ENCODE peak calls at places on chromosome 16, in five cellular contexts. One of them, this sample, is unnamed. For H3K4me1, the result is how much of the 10 kb centered on the place peaks cover.

GRCh38 chr16:19432429-19432828 is 14.7 kb downstream of the TMC5 start:
- DNase-seq in colonic mucosa: peak
- DNase-seq in tibial artery: no peak
- DNase-seq in breast epithelium: peak
- DNase-seq in CD4-positive, CD25-positive, alpha-beta regulatory T cell: peak
- DNase-seq in this sample: no peak

GRCh38 chr16:65510241-65510640 is 388.4 kb upstream of the CDH11 start:
- DNase-seq in tibial artery: no peak
- DNase-seq in CD4-positive, CD25-positive, alpha-beta regulatory T cell: no peak
- DNase-seq in colonic mucosa: no peak
- DNase-seq in breast epithelium: no peak
- DNase-seq in this sample: no peak

GRCh38 chr16:55643161-55643970 is 12.4 kb upstream of the SLC6A2 start:
- DNase-seq in colonic mucosa: no peak
- DNase-seq in CD4-positive, CD25-positive, alpha-beta regulatory T cell: no peak
- DNase-seq in tibial artery: no peak
- DNase-seq in breast epithelium: no peak
- DNase-seq in this sample: no peak

GRCh38 chr16:88570691-88571092 is 489 bp downstream of the ZC3H18 start:
- DNase-seq in tibial artery: no peak
- DNase-seq in colonic mucosa: peak
- DNase-seq in breast epithelium: no peak
- DNase-seq in CD4-positive, CD25-positive, alpha-beta regulatory T cell: peak
- DNase-seq in this sample: no peak

GRCh38 chr16:4639899-4640509 is 15.4 kb downstream of the MGRN1 start:
- DNase-seq in colonic mucosa: no peak
- DNase-seq in tibial artery: no peak
- DNase-seq in breast epithelium: no peak
- DNase-seq in CD4-positive, CD25-positive, alpha-beta regulatory T cell: no peak
- DNase-seq in this sample: no peak

GRCh38 chr16:85473909-85474640 is 139.0 kb upstream of the GSE1 start:
- DNase-seq in breast epithelium: no peak
- DNase-seq in colonic mucosa: no peak
- DNase-seq in CD4-positive, CD25-positive, alpha-beta regulatory T cell: no peak
- DNase-seq in tibial artery: no peak
- DNase-seq in this sample: no peak

GRCh38 chr16:11386791-11387546 is 41.7 kb downstream of the RMI2 start:
- DNase-seq in colonic mucosa: no peak
- DNase-seq in breast epithelium: no peak
- DNase-seq in CD4-positive, CD25-positive, alpha-beta regulatory T cell: no peak
- DNase-seq in tibial artery: peak
- DNase-seq in this sample: no peak

GRCh38 chr16:79089735-79090284 is 510.7 kb downstream of the MAF start:
- DNase-seq in tibial artery: no peak
- DNase-seq in CD4-positive, CD25-positive, alpha-beta regulatory T cell: peak
- DNase-seq in colonic mucosa: peak
- DNase-seq in breast epithelium: no peak
- DNase-seq in this sample: peak

GRCh38 chr16:85507342-85507741 is 105.8 kb upstream of the GSE1 start:
- DNase-seq in breast epithelium: no peak
- DNase-seq in CD4-positive, CD25-positive, alpha-beta regulatory T cell: no peak
- DNase-seq in tibial artery: no peak
- DNase-seq in colonic mucosa: no peak
- DNase-seq in this sample: no peak

GRCh38 chr16:3577302-3577752 is at the start of gene NLRC3:
- DNase-seq in colonic mucosa: no peak
- DNase-seq in breast epithelium: no peak
- DNase-seq in CD4-positive, CD25-positive, alpha-beta regulatory T cell: peak
- DNase-seq in tibial artery: no peak
- DNase-seq in this sample: peak

GRCh38 chr16:19136549-19137196 is 22.9 kb downstream of the ITPRIPL2 start:
- DNase-seq in colonic mucosa: peak
- DNase-seq in CD4-positive, CD25-positive, alpha-beta regulatory T cell: no peak
- DNase-seq in tibial artery: peak
- DNase-seq in breast epithelium: no peak
- DNase-seq in this sample: no peak

GRCh38 chr16:68297908-68298307 is 12.8 kb downstream of the SLC7A6OS start:
- DNase-seq in breast epithelium: no peak
- DNase-seq in colonic mucosa: no peak
- DNase-seq in tibial artery: no peak
- DNase-seq in CD4-positive, CD25-positive, alpha-beta regulatory T cell: no peak
- DNase-seq in this sample: no peak

GRCh38 chr16:15811778-15812750 is 44.8 kb downstream of the MYH11 start:
- DNase-seq in breast epithelium: peak
- DNase-seq in CD4-positive, CD25-positive, alpha-beta regulatory T cell: no peak
- DNase-seq in colonic mucosa: no peak
- DNase-seq in tibial artery: peak
- DNase-seq in this sample: no peak

GRCh38 chr16:71916397-71916920 is 21.1 kb downstream of the IST1 start:
- DNase-seq in colonic mucosa: no peak
- DNase-seq in breast epithelium: no peak
- DNase-seq in tibial artery: no peak
- DNase-seq in CD4-positive, CD25-positive, alpha-beta regulatory T cell: no peak
- DNase-seq in this sample: no peak

GRCh38 chr16:74813109-74813641 is 38.6 kb upstream of the FA2H start:
- DNase-seq in tibial artery: peak
- DNase-seq in breast epithelium: peak
- DNase-seq in colonic mucosa: peak
- DNase-seq in CD4-positive, CD25-positive, alpha-beta regulatory T cell: peak
- DNase-seq in this sample: peak

GRCh38 chr16:64280317-64280716 is 841.5 kb downstream of the CDH11 start:
- DNase-seq in tibial artery: no peak
- DNase-seq in breast epithelium: no peak
- DNase-seq in colonic mucosa: no peak
- DNase-seq in CD4-positive, CD25-positive, alpha-beta regulatory T cell: no peak
- DNase-seq in this sample: no peak

GRCh38 chr16:89565256-89565505 is 4.7 kb downstream of the RPL13 start:
- DNase-seq in CD4-positive, CD25-positive, alpha-beta regulatory T cell: no peak
- DNase-seq in breast epithelium: no peak
- DNase-seq in tibial artery: no peak
- DNase-seq in colonic mucosa: peak
- DNase-seq in this sample: no peak

GRCh38 chr16:86089986-86090385 is 191.0 kb downstream of the IRF8 start:
- DNase-seq in tibial artery: no peak
- DNase-seq in breast epithelium: no peak
- DNase-seq in CD4-positive, CD25-positive, alpha-beta regulatory T cell: peak
- DNase-seq in colonic mucosa: no peak
- DNase-seq in this sample: no peak

GRCh38 chr16:17431012-17431411 is 39.7 kb downstream of the XYLT1 start:
- DNase-seq in breast epithelium: no peak
- DNase-seq in CD4-positive, CD25-positive, alpha-beta regulatory T cell: no peak
- DNase-seq in colonic mucosa: no peak
- DNase-seq in tibial artery: no peak
- DNase-seq in this sample: no peak

GRCh38 chr16:5056347-5056746 is 9.4 kb downstream of the C16orf89 start:
- DNase-seq in breast epithelium: no peak
- DNase-seq in CD4-positive, CD25-positive, alpha-beta regulatory T cell: peak
- DNase-seq in colonic mucosa: peak
- DNase-seq in tibial artery: no peak
- DNase-seq in this sample: peak

GRCh38 chr16:20610892-20611349 is 34.8 kb upstream of the ACSM2B start:
- DNase-seq in CD4-positive, CD25-positive, alpha-beta regulatory T cell: no peak
- DNase-seq in tibial artery: no peak
- DNase-seq in breast epithelium: no peak
- DNase-seq in colonic mucosa: no peak
- DNase-seq in this sample: no peak

GRCh38 chr16:84741351-84741791 is 41.6 kb downstream of the USP10 start:
- DNase-seq in breast epithelium: no peak
- DNase-seq in tibial artery: no peak
- DNase-seq in CD4-positive, CD25-positive, alpha-beta regulatory T cell: no peak
- DNase-seq in colonic mucosa: no peak
- DNase-seq in this sample: no peak

GRCh38 chr16:87531418-87531817 is 38.6 kb upstream of the ZCCHC14 start:
- DNase-seq in breast epithelium: no peak
- DNase-seq in colonic mucosa: no peak
- DNase-seq in CD4-positive, CD25-positive, alpha-beta regulatory T cell: no peak
- DNase-seq in tibial artery: no peak
- DNase-seq in this sample: no peak

GRCh38 chr16:75320435-75320834 is 69.0 kb upstream of the BCAR1 start:
- DNase-seq in tibial artery: no peak
- DNase-seq in colonic mucosa: no peak
- DNase-seq in breast epithelium: no peak
- DNase-seq in CD4-positive, CD25-positive, alpha-beta regulatory T cell: no peak
- DNase-seq in this sample: no peak

GRCh38 chr16:59611556-59611955 is 877.4 kb upstream of the GOT2 start:
- DNase-seq in tibial artery: no peak
- DNase-seq in CD4-positive, CD25-positive, alpha-beta regulatory T cell: no peak
- DNase-seq in colonic mucosa: no peak
- DNase-seq in breast epithelium: no peak
- DNase-seq in this sample: no peak

GRCh38 chr16:16113076-16113475 is 110.2 kb downstream of the ABCC6 start:
- DNase-seq in breast epithelium: no peak
- DNase-seq in CD4-positive, CD25-positive, alpha-beta regulatory T cell: no peak
- DNase-seq in tibial artery: no peak
- DNase-seq in colonic mucosa: no peak
- DNase-seq in this sample: no peak

GRCh38 chr16:50126183-50126582 is 26.9 kb upstream of the TENT4B start:
- DNase-seq in breast epithelium: no peak
- DNase-seq in colonic mucosa: no peak
- DNase-seq in tibial artery: no peak
- DNase-seq in CD4-positive, CD25-positive, alpha-beta regulatory T cell: no peak
- DNase-seq in this sample: no peak

GRCh38 chr16:13111747-13112146 is 210.3 kb downstream of the SHISA9 start:
- DNase-seq in breast epithelium: no peak
- DNase-seq in colonic mucosa: no peak
- DNase-seq in tibial artery: no peak
- DNase-seq in CD4-positive, CD25-positive, alpha-beta regulatory T cell: no peak
- DNase-seq in this sample: no peak

GRCh38 chr16:11359370-11359769 is 14.1 kb downstream of the RMI2 start:
- DNase-seq in colonic mucosa: no peak
- DNase-seq in CD4-positive, CD25-positive, alpha-beta regulatory T cell: no peak
- DNase-seq in breast epithelium: peak
- DNase-seq in tibial artery: no peak
- DNase-seq in this sample: no peak

GRCh38 chr16:12089492-12090161 is 113.1 kb downstream of the SNX29 start:
- DNase-seq in tibial artery: peak
- DNase-seq in breast epithelium: no peak
- DNase-seq in colonic mucosa: peak
- DNase-seq in CD4-positive, CD25-positive, alpha-beta regulatory T cell: peak
- DNase-seq in this sample: peak

GRCh38 chr16:85052536-85052935 is 24.9 kb downstream of the KIAA0513 start:
- DNase-seq in CD4-positive, CD25-positive, alpha-beta regulatory T cell: no peak
- DNase-seq in colonic mucosa: no peak
- DNase-seq in tibial artery: no peak
- DNase-seq in breast epithelium: no peak
- DNase-seq in this sample: no peak

DNA sequence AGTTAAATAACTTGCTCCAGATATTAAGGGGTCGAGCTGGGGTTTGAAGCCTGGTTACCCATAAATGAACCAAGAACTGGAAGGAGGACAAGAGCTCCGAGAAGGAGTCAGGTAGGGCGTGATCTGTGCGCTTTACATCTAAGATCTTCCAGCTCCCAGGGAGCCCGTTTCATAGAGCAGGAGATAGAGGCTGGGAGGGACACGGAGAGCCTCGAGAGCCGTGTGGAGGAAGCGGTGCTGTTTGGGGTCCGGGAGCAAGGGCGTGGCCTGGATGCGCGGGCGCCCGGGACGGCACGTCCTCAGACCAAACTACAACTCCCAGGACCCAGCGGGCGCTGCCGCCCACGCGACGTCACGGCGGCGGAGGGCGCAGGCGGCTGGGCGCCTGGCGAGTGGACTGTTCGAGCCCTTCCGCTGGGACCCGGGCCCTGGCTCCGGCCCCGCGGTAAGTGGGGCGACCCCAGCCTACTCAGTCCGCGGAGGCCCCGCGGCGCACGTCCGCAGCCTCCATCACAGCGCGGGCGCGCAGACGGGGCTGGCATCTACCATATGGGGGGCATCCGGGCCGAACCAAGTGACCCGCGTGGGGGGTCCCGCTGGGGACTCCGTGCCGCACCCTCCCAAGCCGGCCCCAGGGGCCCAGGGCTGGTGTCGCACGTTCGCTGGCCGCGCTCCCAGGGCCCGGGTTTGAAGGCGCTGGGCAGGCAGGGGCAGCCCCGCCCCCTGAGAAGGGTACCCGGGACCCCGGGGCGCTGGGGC is at the start of gene BCKDK:
- DNase-seq in tibial artery: peak
- DNase-seq in colonic mucosa: peak
- DNase-seq in CD4-positive, CD25-positive, alpha-beta regulatory T cell: peak
- DNase-seq in breast epithelium: no peak
- DNase-seq in this sample: peak
- H3K27ac ChIP-seq in tibial artery: peak
- H3K27ac ChIP-seq in colonic mucosa: peak
- H3K27ac ChIP-seq in CD4-positive, CD25-positive, alpha-beta regulatory T cell: peak
- H3K27ac ChIP-seq in breast epithelium: peak
- H3K27ac ChIP-seq in this sample: peak

GRCh38 chr16:28824548-28824973 is 1.8 kb downstream of the ATXN2L start:
- DNase-seq in breast epithelium: no peak
- DNase-seq in CD4-positive, CD25-positive, alpha-beta regulatory T cell: no peak
- DNase-seq in colonic mucosa: no peak
- DNase-seq in tibial artery: no peak
- DNase-seq in this sample: no peak

GRCh38 chr16:28822520-28823290 is at the start of gene ATXN2L:
- DNase-seq in CD4-positive, CD25-positive, alpha-beta regulatory T cell: peak
- DNase-seq in breast epithelium: peak
- DNase-seq in tibial artery: peak
- DNase-seq in colonic mucosa: peak
- DNase-seq in this sample: peak

GRCh38 chr16:28823719-28824547 is 1.1 kb downstream of the ATXN2L start:
- DNase-seq in tibial artery: peak
- DNase-seq in colonic mucosa: peak
- DNase-seq in breast epithelium: peak
- DNase-seq in CD4-positive, CD25-positive, alpha-beta regulatory T cell: peak
- DNase-seq in this sample: peak

GRCh38 chr16:28823291-28823718 is 506 bp downstream of the ATXN2L start:
- DNase-seq in CD4-positive, CD25-positive, alpha-beta regulatory T cell: no peak
- DNase-seq in colonic mucosa: no peak
- DNase-seq in breast epithelium: no peak
- DNase-seq in tibial artery: no peak
- DNase-seq in this sample: no peak

GRCh38 chr16:28826141-28826540 is 3.3 kb downstream of the ATXN2L start:
- DNase-seq in tibial artery: no peak
- DNase-seq in breast epithelium: no peak
- DNase-seq in CD4-positive, CD25-positive, alpha-beta regulatory T cell: no peak
- DNase-seq in colonic mucosa: no peak
- DNase-seq in this sample: no peak
- H3K4me3 ChIP-seq in tibial artery: no peak
- H3K4me3 ChIP-seq in breast epithelium: no peak
- H3K4me3 ChIP-seq in CD4-positive, CD25-positive, alpha-beta regulatory T cell: no peak
- H3K4me3 ChIP-seq in colonic mucosa: no peak
- H3K4me3 ChIP-seq in this sample: no peak

GRCh38 chr16:57611184-57611583 is 17.2 kb upstream of the ADGRG1 start:
- DNase-seq in breast epithelium: no peak
- DNase-seq in CD4-positive, CD25-positive, alpha-beta regulatory T cell: peak
- DNase-seq in colonic mucosa: no peak
- DNase-seq in tibial artery: no peak
- DNase-seq in this sample: no peak
- H3K4me1 ChIP-seq in breast epithelium: under half
- H3K4me1 ChIP-seq in CD4-positive, CD25-positive, alpha-beta regulatory T cell: under half
- H3K4me1 ChIP-seq in colonic mucosa: under half
- H3K4me1 ChIP-seq in tibial artery: under half
- H3K4me1 ChIP-seq in this sample: under half

DNA sequence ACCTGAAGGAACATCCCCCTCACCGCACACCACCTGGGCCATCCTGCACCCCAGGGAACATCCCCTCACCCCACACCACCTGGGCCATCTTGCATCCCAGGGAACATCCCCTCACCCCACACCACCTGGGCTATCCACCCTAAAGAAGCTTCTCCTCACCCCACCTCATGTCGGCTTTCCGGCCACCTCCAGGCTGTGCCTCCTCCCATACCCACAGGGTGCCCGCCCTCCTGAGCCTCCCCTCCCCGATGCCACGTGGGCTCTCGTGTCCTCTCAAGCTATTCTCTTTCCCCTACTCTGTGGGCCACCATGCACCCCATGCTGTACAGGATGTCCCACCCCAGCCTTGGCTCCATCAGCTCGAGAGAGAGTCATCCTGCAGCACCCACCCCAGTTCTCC is 18.0 kb downstream of the MYLK3 start:
- DNase-seq in colonic mucosa: no peak
- DNase-seq in CD4-positive, CD25-positive, alpha-beta regulatory T cell: no peak
- DNase-seq in breast epithelium: no peak
- DNase-seq in tibial artery: no peak
- DNase-seq in this sample: no peak
- H3K27ac ChIP-seq in colonic mucosa: no peak
- H3K27ac ChIP-seq in CD4-positive, CD25-positive, alpha-beta regulatory T cell: no peak
- H3K27ac ChIP-seq in breast epithelium: no peak
- H3K27ac ChIP-seq in tibial artery: no peak
- H3K27ac ChIP-seq in this sample: no peak